ENCODE peak calls at places on chromosomes 16 and 17, in six cellular contexts. I is trophoblast cell; E is stimulated activated CD4-positive, alpha-beta T cell treated with anti-CD3 and anti-CD28 coated beads, Interleukin-2, amount 100 ng/mL, for 48 hours; R is left ventricle myocardium inferior; Z is tibial nerve; U is germinal center. Q is an unnamed sample.

GRCh38 chr17:76267051-76267576 is 2.0 kb downstream of the UBALD2 start:
- DNase-seq in U (no peak), E (no peak), I (no peak), Z (no peak), R (no peak), Q (no peak)

GRCh38 chr17:73422121-73422520 is 110.3 kb upstream of the CDC42EP4 start:
- DNase-seq in I (no peak), R (no peak), Z (no peak), U (no peak), E (no peak), Q (no peak)

GRCh38 chr17:10755592-10756127 is 25.8 kb upstream of the TMEM220 start:
- DNase-seq in I (no peak), R (no peak), Z (no peak), E (no peak), U (no peak), Q (no peak)

GRCh38 chr17:72351884-72352346 is 231.1 kb downstream of the SOX9 start:
- DNase-seq in I (no peak), Z (no peak), E (no peak), R (no peak), U (no peak), Q (no peak)

GRCh38 chr17:2852729-2853110 is 56.5 kb downstream of the RAP1GAP2 start:
- DNase-seq in R (no peak), E (no peak), U (no peak), Z (no peak), I (no peak), Q (no peak)

GRCh38 chr17:16255481-16255901 is 38.5 kb downstream of the PIGL start:
- DNase-seq in Z (peak; percentile 18), R (peak; percentile 59), I (no peak), E (no peak), U (no peak), Q (peak; percentile 84)

GRCh38 chr16:54282202-54282922 is 4.2 kb downstream of the IRX3 start:
- DNase-seq in U (peak; percentile 51), I (peak; percentile 57), R (peak; percentile 64), E (no peak), Z (no peak), Q (peak; percentile 88)

GRCh38 chr17:57355090-57355859 is 99.0 kb downstream of the MSI2 start:
- DNase-seq in Z (no peak), E (no peak), U (peak; percentile 28), I (peak; percentile 67), R (no peak), Q (peak; percentile 17)

GRCh38 chr16:69190598-69190997 is 3.6 kb downstream of the SNTB2 start:
- DNase-seq in Z (no peak), R (no peak), I (no peak), E (no peak), U (no peak), Q (no peak)

GRCh38 chr16:81445926-81446317 is 1.3 kb downstream of the CMIP start:
- DNase-seq in Z (no peak), R (no peak), E (no peak), U (no peak), I (no peak), Q (no peak)

GRCh38 chr17:71441098-71441497 is 679.7 kb upstream of the SOX9 start:
- DNase-seq in U (no peak), R (no peak), Z (no peak), I (no peak), E (no peak), Q (no peak)

GRCh38 chr16:27097671-27098275 is 31.0 kb downstream of the C16orf82 start:
- DNase-seq in I (no peak), R (peak; percentile 76), U (no peak), E (no peak), Z (peak; percentile 48), Q (peak; percentile 93)

GRCh38 chr17:78356163-78356713 is 3.6 kb downstream of the SOCS3 start:
- DNase-seq in U (peak; percentile 89), Z (no peak), R (no peak), E (peak; percentile 83), I (peak; percentile 89), Q (peak; percentile 43)

GRCh38 chr17:57480438-57481196 is 224.3 kb downstream of the MSI2 start:
- DNase-seq in E (no peak), R (no peak), Z (no peak), U (no peak), I (peak; percentile 86), Q (peak; percentile 62)

GRCh38 chr17:44878627-44879221 is 20.5 kb downstream of the EFTUD2 start:
- DNase-seq in U (peak; percentile 45), I (peak; percentile 68), R (no peak), Z (peak; percentile 38), E (peak; percentile 19), Q (peak; percentile 58)

Q was measured in cardiac muscle cell.